ENCODE peak calls at places on chromosomes 1 and 21, in six cellular contexts. B, Z, R, A, O and P are unnamed samples.

GRCh38 chr1:42551150-42551549 is 88.1 kb downstream of the CCDC30 start:
- DNase-seq in B (no peak), Z (no peak), R (no peak), A (no peak), O (no peak), P (no peak)

GRCh38 chr1:68796888-68797287 is 300.0 kb upstream of the DEPDC1 start:
- DNase-seq in B (no peak), Z (no peak), R (no peak), A (no peak), O (no peak), P (no peak)

GRCh38 chr1:219907772-219908070 is 20.6 kb downstream of the SLC30A10 start:
- DNase-seq in B (no peak), Z (peak; percentile 43), R (no peak), A (no peak), O (no peak), P (no peak)

GRCh38 chr1:153032073-153032472 is 1.1 kb downstream of the SPRR1B start:
- DNase-seq in B (no peak), Z (no peak), R (no peak), A (no peak), O (no peak), P (no peak)

GRCh38 chr1:10450156-10450801 is 448 bp downstream of the CORT start:
- DNase-seq in B (no peak), Z (no peak), R (no peak), A (no peak), O (no peak), P (no peak)

GRCh38 chr1:173775578-173776196 is 48.8 kb upstream of the DARS2 start:
- DNase-seq in B (no peak), Z (no peak), R (no peak), A (no peak), O (no peak), P (no peak)

GRCh38 chr21:26165331-26165730 is 5.2 kb downstream of the APP start:
- DNase-seq in B (no peak), Z (no peak), R (no peak), A (no peak), O (no peak), P (no peak)

GRCh38 chr1:17028662-17029188 is 17.0 kb upstream of the ATP13A2 start:
- DNase-seq in B (no peak), Z (no peak), R (no peak), A (no peak), O (no peak), P (no peak)

GRCh38 chr1:9256332-9256731 is 21.8 kb downstream of the H6PD start:
- DNase-seq in B (no peak), Z (no peak), R (no peak), A (no peak), O (no peak), P (no peak)

GRCh38 chr1:26069941-26070807 is 2.7 kb upstream of the TRIM63 start:
- DNase-seq in B (no peak), Z (no peak), R (no peak), A (no peak), O (no peak), P (no peak)

GRCh38 chr1:1267488-1268283 is 6.0 kb downstream of the UBE2J2 start:
- DNase-seq in B (no peak), Z (no peak), R (no peak), A (no peak), O (no peak), P (no peak)

DNA sequence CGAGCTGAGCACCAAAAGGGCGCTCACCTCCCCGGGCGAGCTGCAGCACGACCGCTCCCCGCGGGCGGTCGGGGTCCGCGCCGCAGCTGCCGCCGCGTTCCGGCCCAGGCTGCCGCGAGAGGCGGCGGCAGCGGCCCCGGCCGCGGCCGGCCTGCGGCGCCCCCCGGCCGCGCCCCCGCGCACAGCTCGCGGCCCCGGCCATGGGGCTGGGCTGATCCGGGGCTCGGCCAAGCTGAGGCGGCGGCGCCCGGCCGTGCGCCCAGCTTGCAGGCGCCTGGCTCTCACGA is 186 bp downstream of the EEIG2 start:
- DNase-seq in B (no peak), Z (no peak), R (no peak), A (no peak), O (no peak), P (no peak)
- H3K4me1 ChIP-seq in B (no peaks in the 10 kb centered on the region), Z (no peaks in the 10 kb centered on the region), R (peaks cover 17% of the 10 kb centered on the region), A (peaks cover 28% of the 10 kb centered on the region), O (peaks cover 5% of the 10 kb centered on the region), P (peaks cover 20% of the 10 kb centered on the region)

DNA sequence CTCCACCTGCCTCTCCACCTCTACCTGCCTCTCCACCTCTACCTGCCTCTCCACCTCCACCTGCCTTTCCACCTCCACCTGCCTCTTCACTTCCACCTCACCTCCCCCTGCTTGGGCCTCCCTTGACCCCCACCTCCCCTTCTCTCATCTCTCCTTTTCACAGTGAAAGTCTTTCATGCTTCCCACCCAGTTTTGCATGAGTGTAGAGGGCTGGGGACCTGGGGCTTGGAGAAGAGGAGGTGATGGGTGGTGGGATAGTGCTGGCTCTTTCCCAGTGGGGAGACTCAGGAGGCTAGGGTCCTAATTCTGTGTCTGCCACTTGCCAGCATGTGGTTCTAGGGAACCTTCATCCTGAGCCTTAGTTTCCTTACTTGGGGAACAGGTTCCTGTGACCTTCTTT is 316.2 kb upstream of the C1orf174 start:
- DNase-seq in B (no peak), Z (no peak), R (no peak), A (no peak), O (no peak), P (no peak)
- H3K4me1 ChIP-seq in B (no peaks in the 10 kb centered on the region), Z (no peaks in the 10 kb centered on the region), R (no peaks in the 10 kb centered on the region), A (no peaks in the 10 kb centered on the region), O (no peaks in the 10 kb centered on the region), P (no peaks in the 10 kb centered on the region)

GRCh38 chr1:110338200-110339039 is 757 bp upstream of the RBM15 start:
- DNase-seq in B (peak; percentile 98), Z (peak; percentile 98), R (peak; percentile 98), A (peak; percentile 97), O (peak; percentile 87), P (peak; percentile 98)

GRCh38 chr1:110339427-110340206 is 440 bp downstream of the RBM15 start:
- DNase-seq in B (peak; percentile 74), Z (peak; percentile 82), R (peak; percentile 70), A (peak; percentile 79), O (peak; percentile 51), P (no peak)

GRCh38 chr1:110337704-110338199 is 1.4 kb upstream of the RBM15 start:
- DNase-seq in B (peak; percentile 73), Z (peak; percentile 79), R (peak; percentile 51), A (peak; percentile 60), O (peak; percentile 36), P (no peak)

GRCh38 chr1:110340207-110340468 is 961 bp downstream of the RBM15 start:
- DNase-seq in B (peak; percentile 60), Z (no peak), R (no peak), A (no peak), O (no peak), P (no peak)

DNA sequence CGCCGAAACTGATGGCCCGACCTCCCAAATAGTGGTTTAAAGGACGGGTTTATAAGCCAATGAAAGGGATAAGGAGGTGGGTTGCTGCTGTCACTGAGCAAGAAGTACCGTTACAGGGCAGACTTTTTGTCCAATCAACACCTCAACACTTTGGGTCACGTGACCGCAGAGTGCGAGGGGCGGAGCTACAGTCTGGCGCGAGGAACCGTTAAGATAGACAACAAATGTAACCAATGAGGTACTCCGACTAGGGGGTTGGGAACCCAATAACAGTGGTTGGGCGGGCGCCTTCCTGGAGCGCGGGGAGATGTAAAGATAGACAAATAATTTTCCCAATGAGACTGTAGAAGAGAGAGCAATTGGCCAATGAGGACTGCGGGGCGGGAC is at the start of gene RBM15:
- DNase-seq in B (peak; percentile 99), Z (peak; percentile 99), R (peak; percentile 100), A (peak; percentile 99), O (peak; percentile 99), P (peak; percentile 99)
- H3K4me1 ChIP-seq in B (no peaks in the 10 kb centered on the region), Z (peaks cover 14% of the 10 kb centered on the region), R (peaks cover 34% of the 10 kb centered on the region), A (peaks cover 49% of the 10 kb centered on the region), O (peaks cover 34% of the 10 kb centered on the region), P (peaks cover 22% of the 10 kb centered on the region)

GRCh38 chr1:203493901-203494300 is at the start of gene OPTC:
- DNase-seq in B (no peak), Z (no peak), R (no peak), A (no peak), O (no peak), P (no peak)
- H3K4me1 ChIP-seq in B (no peaks in the 10 kb centered on the region), Z (no peaks in the 10 kb centered on the region), R (no peaks in the 10 kb centered on the region), A (no peaks in the 10 kb centered on the region), O (no peaks in the 10 kb centered on the region), P (no peaks in the 10 kb centered on the region)

DNA sequence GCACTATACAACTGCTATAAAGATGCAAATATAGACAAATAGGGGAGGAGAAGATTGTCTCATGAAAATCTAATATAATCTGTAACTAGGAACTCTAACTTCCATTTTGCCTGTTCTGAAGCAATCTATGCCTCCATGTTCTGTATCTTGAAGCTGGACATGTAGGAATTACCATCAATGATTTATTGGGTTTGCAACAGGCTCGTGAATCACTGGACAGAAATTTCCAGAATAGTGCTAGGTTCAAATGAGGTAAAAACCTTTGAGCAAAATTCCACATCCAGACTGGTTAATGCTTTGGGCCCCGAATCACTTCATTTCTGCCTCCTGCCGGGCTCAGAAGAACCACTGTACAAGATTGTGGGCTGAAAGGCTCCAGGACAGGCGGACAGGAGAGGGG is 110.7 kb upstream of the CTTNBP2NL start:
- DNase-seq in B (no peak), Z (no peak), R (no peak), A (no peak), O (no peak), P (no peak)
- H3K4me1 ChIP-seq in B (no peaks in the 10 kb centered on the region), Z (peaks cover 3% of the 10 kb centered on the region), R (no peaks in the 10 kb centered on the region), A (no peaks in the 10 kb centered on the region), O (no peaks in the 10 kb centered on the region), P (no peaks in the 10 kb centered on the region)